ENCODE peak calls at places on chromosomes 2 and 18, in eight cellular contexts. One of them, this sample, is unnamed.

GRCh38 chr2:186903183-186903582 is 54.2 kb upstream of the ZSWIM2 start:
- DNase-seq in transverse colon: no peak
- DNase-seq in adrenal gland: no peak
- DNase-seq in ascending aorta: no peak
- DNase-seq in mammary epithelial cell: no peak
- DNase-seq in GM23338: peak; percentile 33
- DNase-seq in heart left ventricle: no peak
- DNase-seq in dorsolateral prefrontal cortex: no peak
- DNase-seq in this sample: no peak

GRCh38 chr2:72031346-72032115 is 116.1 kb downstream of the CYP26B1 start:
- DNase-seq in ascending aorta: no peak
- DNase-seq in transverse colon: no peak
- DNase-seq in mammary epithelial cell: no peak
- DNase-seq in heart left ventricle: no peak
- DNase-seq in dorsolateral prefrontal cortex: no peak
- DNase-seq in GM23338: peak; percentile 16
- DNase-seq in adrenal gland: peak; percentile 9
- DNase-seq in this sample: peak; percentile 22

GRCh38 chr18:7303751-7304370 is 73.0 kb downstream of the LRRC30 start:
- DNase-seq in transverse colon: no peak
- DNase-seq in ascending aorta: no peak
- DNase-seq in heart left ventricle: no peak
- DNase-seq in mammary epithelial cell: no peak
- DNase-seq in dorsolateral prefrontal cortex: no peak
- DNase-seq in adrenal gland: no peak
- DNase-seq in GM23338: no peak
- DNase-seq in this sample: no peak

GRCh38 chr2:36461039-36461681 is 105.6 kb downstream of the CRIM1 start:
- DNase-seq in mammary epithelial cell: peak; percentile 88
- DNase-seq in transverse colon: no peak
- DNase-seq in GM23338: peak; percentile 82
- DNase-seq in heart left ventricle: no peak
- DNase-seq in adrenal gland: no peak
- DNase-seq in dorsolateral prefrontal cortex: no peak
- DNase-seq in ascending aorta: no peak
- DNase-seq in this sample: no peak

GRCh38 chr2:188659656-188660406 is 314.3 kb upstream of the COL3A1 start:
- DNase-seq in adrenal gland: no peak
- DNase-seq in transverse colon: no peak
- DNase-seq in GM23338: no peak
- DNase-seq in ascending aorta: no peak
- DNase-seq in dorsolateral prefrontal cortex: no peak
- DNase-seq in mammary epithelial cell: peak; percentile 3
- DNase-seq in heart left ventricle: no peak
- DNase-seq in this sample: no peak

GRCh38 chr2:105494683-105495425 is 96.0 kb upstream of the FHL2 start:
- DNase-seq in adrenal gland: no peak
- DNase-seq in transverse colon: peak; percentile 56
- DNase-seq in mammary epithelial cell: no peak
- DNase-seq in GM23338: no peak
- DNase-seq in dorsolateral prefrontal cortex: no peak
- DNase-seq in heart left ventricle: peak; percentile 71
- DNase-seq in ascending aorta: no peak
- DNase-seq in this sample: no peak

GRCh38 chr2:174611006-174611405 is 13.4 kb upstream of the WIPF1 start:
- DNase-seq in ascending aorta: no peak
- DNase-seq in dorsolateral prefrontal cortex: no peak
- DNase-seq in adrenal gland: no peak
- DNase-seq in transverse colon: no peak
- DNase-seq in GM23338: no peak
- DNase-seq in mammary epithelial cell: no peak
- DNase-seq in heart left ventricle: no peak
- DNase-seq in this sample: no peak

GRCh38 chr2:74119324-74119723 is 28.4 kb downstream of the BOLA3 start:
- DNase-seq in adrenal gland: no peak
- DNase-seq in transverse colon: no peak
- DNase-seq in mammary epithelial cell: no peak
- DNase-seq in ascending aorta: no peak
- DNase-seq in GM23338: no peak
- DNase-seq in dorsolateral prefrontal cortex: no peak
- DNase-seq in heart left ventricle: no peak
- DNase-seq in this sample: no peak

GRCh38 chr18:12046751-12047335 is 46.8 kb upstream of the ANKRD62 start:
- DNase-seq in ascending aorta: no peak
- DNase-seq in transverse colon: no peak
- DNase-seq in GM23338: peak; percentile 45
- DNase-seq in heart left ventricle: no peak
- DNase-seq in adrenal gland: no peak
- DNase-seq in mammary epithelial cell: no peak
- DNase-seq in dorsolateral prefrontal cortex: no peak
- DNase-seq in this sample: no peak

GRCh38 chr18:59874166-59874565 is 25.6 kb upstream of the PMAIP1 start:
- DNase-seq in adrenal gland: no peak
- DNase-seq in ascending aorta: no peak
- DNase-seq in heart left ventricle: no peak
- DNase-seq in dorsolateral prefrontal cortex: no peak
- DNase-seq in mammary epithelial cell: peak; percentile 61
- DNase-seq in GM23338: no peak
- DNase-seq in transverse colon: no peak
- DNase-seq in this sample: no peak

GRCh38 chr2:212346865-212347264 is 191.7 kb downstream of the ERBB4 start:
- DNase-seq in mammary epithelial cell: no peak
- DNase-seq in dorsolateral prefrontal cortex: no peak
- DNase-seq in adrenal gland: no peak
- DNase-seq in heart left ventricle: no peak
- DNase-seq in ascending aorta: no peak
- DNase-seq in GM23338: no peak
- DNase-seq in transverse colon: no peak
- DNase-seq in this sample: no peak

GRCh38 chr18:57803119-57803969 is at the start of gene ATP8B1:
- DNase-seq in GM23338: peak; percentile 93
- DNase-seq in adrenal gland: peak; percentile 82
- DNase-seq in heart left ventricle: peak; percentile 86
- DNase-seq in transverse colon: peak; percentile 96
- DNase-seq in dorsolateral prefrontal cortex: no peak
- DNase-seq in ascending aorta: peak; percentile 92
- DNase-seq in mammary epithelial cell: peak; percentile 94
- DNase-seq in this sample: peak; percentile 95

GRCh38 chr18:55136864-55137263 is 177.6 kb upstream of the CCDC68 start:
- DNase-seq in mammary epithelial cell: peak; percentile 37
- DNase-seq in adrenal gland: no peak
- DNase-seq in transverse colon: no peak
- DNase-seq in dorsolateral prefrontal cortex: no peak
- DNase-seq in GM23338: no peak
- DNase-seq in ascending aorta: no peak
- DNase-seq in heart left ventricle: no peak
- DNase-seq in this sample: no peak

GRCh38 chr2:84467389-84467788 is 8.3 kb upstream of the SUCLG1 start:
- DNase-seq in mammary epithelial cell: no peak
- DNase-seq in ascending aorta: no peak
- DNase-seq in dorsolateral prefrontal cortex: no peak
- DNase-seq in adrenal gland: no peak
- DNase-seq in transverse colon: no peak
- DNase-seq in GM23338: no peak
- DNase-seq in heart left ventricle: no peak
- DNase-seq in this sample: no peak

DNA sequence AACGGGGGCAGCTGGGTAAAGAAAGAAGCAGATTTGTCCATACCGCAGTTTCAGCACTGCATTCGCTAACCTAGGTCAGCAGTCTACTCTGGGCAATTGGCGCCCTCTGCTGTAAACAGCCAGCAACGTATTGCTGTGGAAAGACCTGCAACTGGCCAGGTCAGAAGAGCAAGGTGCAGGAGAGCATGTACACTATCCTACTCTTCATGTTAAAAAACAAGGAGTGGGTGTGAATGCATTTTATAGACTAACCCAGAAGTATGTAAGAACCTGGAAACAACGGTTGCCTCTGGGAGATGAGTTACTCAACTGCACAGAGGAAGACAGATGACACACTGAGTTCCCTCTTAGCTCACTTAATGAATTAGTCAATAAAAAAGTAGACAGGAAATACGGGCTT is 6.2 kb downstream of the MRPS5 start:
- DNase-seq in transverse colon: peak; percentile 77
- DNase-seq in dorsolateral prefrontal cortex: peak; percentile 68
- DNase-seq in mammary epithelial cell: peak; percentile 66
- DNase-seq in GM23338: peak; percentile 83
- DNase-seq in heart left ventricle: peak; percentile 36
- DNase-seq in adrenal gland: peak; percentile 74
- DNase-seq in ascending aorta: no peak
- DNase-seq in this sample: peak; percentile 72
- TF ChIP-seq CTCF in transverse colon: peak; percentile 63
- TF ChIP-seq CTCF in dorsolateral prefrontal cortex: peak; percentile 80
- TF ChIP-seq CTCF in mammary epithelial cell: peak; percentile 90
- TF ChIP-seq CTCF in GM23338: peak; percentile 78
- TF ChIP-seq CTCF in heart left ventricle: peak; percentile 66
- TF ChIP-seq CTCF in adrenal gland: peak; percentile 64
- TF ChIP-seq CTCF in ascending aorta: peak; percentile 63
- TF ChIP-seq CTCF in this sample: peak; percentile 61

DNA sequence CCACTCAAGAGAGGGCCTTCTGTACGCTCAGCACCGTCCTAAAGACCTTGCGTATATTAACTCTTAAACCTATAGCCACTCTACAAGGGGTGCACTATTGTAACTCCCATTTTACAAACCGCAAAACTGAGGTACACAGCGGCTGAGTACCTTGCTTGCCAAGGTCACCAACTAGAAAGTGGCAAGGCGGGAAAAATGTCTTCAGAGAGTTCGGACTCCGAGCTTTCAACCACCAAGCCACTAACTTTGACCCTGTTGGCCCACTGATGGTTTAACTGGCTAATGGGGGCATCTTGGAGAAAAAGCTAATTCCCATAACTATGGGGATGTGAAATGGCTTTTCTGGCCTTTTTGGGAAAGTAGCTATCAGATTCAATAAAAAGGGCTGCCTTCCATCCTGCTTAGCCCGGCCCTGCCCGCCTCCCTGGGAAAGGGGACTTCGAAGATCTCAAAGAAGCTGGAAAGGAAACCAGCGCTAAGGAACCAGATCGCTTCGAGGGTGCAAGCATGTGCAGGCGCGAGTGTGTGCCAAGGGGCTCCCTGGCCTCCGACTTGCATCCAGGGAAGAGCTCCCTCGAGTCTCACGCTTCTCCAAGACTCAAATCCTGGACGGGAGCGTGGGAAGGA is 2.4 kb upstream of the SP5 start:
- DNase-seq in dorsolateral prefrontal cortex: no peak
- DNase-seq in GM23338: peak; percentile 40
- DNase-seq in adrenal gland: no peak
- DNase-seq in ascending aorta: no peak
- DNase-seq in heart left ventricle: no peak
- DNase-seq in mammary epithelial cell: no peak
- DNase-seq in transverse colon: no peak
- DNase-seq in this sample: no peak
- H3K27me3 ChIP-seq in dorsolateral prefrontal cortex: peaks cover 91% of the 10 kb centered on the region
- H3K27me3 ChIP-seq in GM23338: peaks cover 100% of the 10 kb centered on the region
- H3K27me3 ChIP-seq in adrenal gland: peaks cover 29% of the 10 kb centered on the region
- H3K27me3 ChIP-seq in ascending aorta: peaks cover 14% of the 10 kb centered on the region
- H3K27me3 ChIP-seq in heart left ventricle: peaks cover 59% of the 10 kb centered on the region
- H3K27me3 ChIP-seq in mammary epithelial cell: peaks cover 60% of the 10 kb centered on the region
- H3K27me3 ChIP-seq in transverse colon: peaks cover 97% of the 10 kb centered on the region
- H3K27me3 ChIP-seq in this sample: peaks cover 2% of the 10 kb centered on the region

GRCh38 chr2:116435648-116436047 is 1378.8 kb upstream of the DDX18 start:
- DNase-seq in GM23338: peak; percentile 40
- DNase-seq in dorsolateral prefrontal cortex: no peak
- DNase-seq in mammary epithelial cell: no peak
- DNase-seq in ascending aorta: no peak
- DNase-seq in transverse colon: no peak
- DNase-seq in adrenal gland: no peak
- DNase-seq in heart left ventricle: no peak
- DNase-seq in this sample: no peak
- TF ChIP-seq CTCF in GM23338: peak; percentile 43
- TF ChIP-seq CTCF in dorsolateral prefrontal cortex: no peak
- TF ChIP-seq CTCF in mammary epithelial cell: no peak
- TF ChIP-seq CTCF in ascending aorta: no peak
- TF ChIP-seq CTCF in transverse colon: no peak
- TF ChIP-seq CTCF in adrenal gland: no peak
- TF ChIP-seq CTCF in heart left ventricle: no peak
- TF ChIP-seq CTCF in this sample: no peak

GRCh38 chr2:133888107-133888506 is 319.8 kb upstream of the NCKAP5 start:
- DNase-seq in ascending aorta: no peak
- DNase-seq in heart left ventricle: no peak
- DNase-seq in transverse colon: no peak
- DNase-seq in adrenal gland: no peak
- DNase-seq in mammary epithelial cell: no peak
- DNase-seq in dorsolateral prefrontal cortex: no peak
- DNase-seq in GM23338: no peak
- DNase-seq in this sample: no peak

GRCh38 chr2:133885847-133886246 is 317.6 kb upstream of the NCKAP5 start:
- DNase-seq in dorsolateral prefrontal cortex: no peak
- DNase-seq in adrenal gland: no peak
- DNase-seq in mammary epithelial cell: peak; percentile 61
- DNase-seq in ascending aorta: no peak
- DNase-seq in heart left ventricle: no peak
- DNase-seq in transverse colon: no peak
- DNase-seq in GM23338: no peak
- DNase-seq in this sample: no peak

GRCh38 chr2:133887676-133888040 is 319.4 kb upstream of the NCKAP5 start:
- DNase-seq in heart left ventricle: no peak
- DNase-seq in adrenal gland: no peak
- DNase-seq in GM23338: no peak
- DNase-seq in mammary epithelial cell: peak; percentile 0
- DNase-seq in transverse colon: no peak
- DNase-seq in dorsolateral prefrontal cortex: no peak
- DNase-seq in ascending aorta: no peak
- DNase-seq in this sample: no peak

GRCh38 chr2:133886735-133887675 is 318.7 kb upstream of the NCKAP5 start:
- DNase-seq in dorsolateral prefrontal cortex: peak; percentile 49
- DNase-seq in adrenal gland: peak; percentile 82
- DNase-seq in ascending aorta: peak; percentile 75
- DNase-seq in mammary epithelial cell: peak; percentile 71
- DNase-seq in transverse colon: peak; percentile 54
- DNase-seq in heart left ventricle: peak; percentile 67
- DNase-seq in GM23338: peak; percentile 93
- DNase-seq in this sample: peak; percentile 54

DNA sequence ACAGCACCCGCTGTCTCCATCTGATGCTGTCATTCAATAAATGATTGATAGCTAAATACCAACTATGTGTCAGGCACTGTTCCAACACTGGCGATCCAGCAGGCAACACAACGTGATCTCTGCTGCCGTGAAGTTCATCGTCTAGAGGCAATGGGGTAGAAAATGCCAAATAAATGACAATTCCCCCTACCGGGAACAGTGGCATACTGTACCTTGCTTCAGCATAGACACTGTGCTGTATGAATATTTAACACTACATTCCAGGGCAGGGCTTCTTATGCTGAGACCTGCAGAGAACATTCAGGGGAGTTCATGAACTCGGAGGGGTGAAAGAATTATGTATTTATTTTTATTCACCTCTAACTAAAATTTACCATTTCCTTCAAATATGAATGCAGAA is 320.6 kb upstream of the NCKAP5 start:
- DNase-seq in heart left ventricle: no peak
- DNase-seq in ascending aorta: no peak
- DNase-seq in GM23338: no peak
- DNase-seq in adrenal gland: no peak
- DNase-seq in transverse colon: no peak
- DNase-seq in dorsolateral prefrontal cortex: no peak
- DNase-seq in mammary epithelial cell: no peak
- DNase-seq in this sample: no peak
- H3K27me3 ChIP-seq in heart left ventricle: no peaks in the 10 kb centered on the region
- H3K27me3 ChIP-seq in ascending aorta: no peaks in the 10 kb centered on the region
- H3K27me3 ChIP-seq in GM23338: no peaks in the 10 kb centered on the region
- H3K27me3 ChIP-seq in adrenal gland: no peaks in the 10 kb centered on the region
- H3K27me3 ChIP-seq in transverse colon: no peaks in the 10 kb centered on the region
- H3K27me3 ChIP-seq in dorsolateral prefrontal cortex: no peaks in the 10 kb centered on the region
- H3K27me3 ChIP-seq in mammary epithelial cell: no peaks in the 10 kb centered on the region
- H3K27me3 ChIP-seq in this sample: no peaks in the 10 kb centered on the region

This sample was measured in lung.